ENCODE peak calls at places on chromosomes 11 and 22, in six cellular contexts. One of them, this sample, is unnamed.

GRCh38 chr11:61080526-61080925 is 21.8 kb upstream of the CD5 start:
- ATAC-seq in HepG2: no peak
- ATAC-seq in A549: no peak
- ATAC-seq in K562: no peak
- ATAC-seq in upper lobe of left lung: no peak
- ATAC-seq in GM12878: no peak
- ATAC-seq in this sample: no peak

GRCh38 chr22:36549033-36549432 is 20.1 kb upstream of the EIF3D start:
- ATAC-seq in HepG2: no peak
- ATAC-seq in A549: no peak
- ATAC-seq in K562: no peak
- ATAC-seq in upper lobe of left lung: no peak
- ATAC-seq in GM12878: peak; percentile 54
- ATAC-seq in this sample: no peak

GRCh38 chr22:49382451-49382735 is 445.3 kb downstream of the BRD1 start:
- ATAC-seq in HepG2: no peak
- ATAC-seq in A549: no peak
- ATAC-seq in K562: no peak
- ATAC-seq in upper lobe of left lung: no peak
- ATAC-seq in GM12878: no peak
- ATAC-seq in this sample: no peak

GRCh38 chr11:116563713-116564050 is 209.1 kb downstream of the BUD13 start:
- ATAC-seq in HepG2: no peak
- ATAC-seq in A549: peak; percentile 64
- ATAC-seq in K562: no peak
- ATAC-seq in upper lobe of left lung: no peak
- ATAC-seq in GM12878: no peak
- ATAC-seq in this sample: no peak

GRCh38 chr11:111736191-111736590 is 30.0 kb downstream of the PPP2R1B start:
- ATAC-seq in HepG2: no peak
- ATAC-seq in A549: no peak
- ATAC-seq in K562: no peak
- ATAC-seq in upper lobe of left lung: peak; percentile 1
- ATAC-seq in GM12878: no peak
- ATAC-seq in this sample: no peak

GRCh38 chr11:2724653-2725366 is 25.0 kb upstream of the KCNQ1OT1 start:
- ATAC-seq in HepG2: no peak
- ATAC-seq in A549: no peak
- ATAC-seq in K562: no peak
- ATAC-seq in upper lobe of left lung: peak; percentile 64
- ATAC-seq in GM12878: no peak
- ATAC-seq in this sample: peak; percentile 65

GRCh38 chr22:30695351-30695762 is 683 bp downstream of the OSBP2 start:
- ATAC-seq in HepG2: peak; percentile 24
- ATAC-seq in A549: no peak
- ATAC-seq in K562: no peak
- ATAC-seq in upper lobe of left lung: peak; percentile 30
- ATAC-seq in GM12878: no peak
- ATAC-seq in this sample: peak; percentile 12

GRCh38 chr11:115699326-115699725 is 195.1 kb upstream of the CADM1 start:
- ATAC-seq in HepG2: no peak
- ATAC-seq in A549: no peak
- ATAC-seq in K562: no peak
- ATAC-seq in upper lobe of left lung: no peak
- ATAC-seq in GM12878: no peak
- ATAC-seq in this sample: no peak

GRCh38 chr11:29879560-29879959 is 137.3 kb downstream of the KCNA4 start:
- ATAC-seq in HepG2: no peak
- ATAC-seq in A549: no peak
- ATAC-seq in K562: no peak
- ATAC-seq in upper lobe of left lung: no peak
- ATAC-seq in GM12878: no peak
- ATAC-seq in this sample: no peak

GRCh38 chr11:57650739-57651090 is 1.0 kb upstream of the YPEL4 start:
- ATAC-seq in HepG2: no peak
- ATAC-seq in A549: no peak
- ATAC-seq in K562: no peak
- ATAC-seq in upper lobe of left lung: no peak
- ATAC-seq in GM12878: no peak
- ATAC-seq in this sample: no peak

GRCh38 chr11:120985718-120986569 is 38.0 kb upstream of the TBCEL start:
- ATAC-seq in HepG2: peak; percentile 99
- ATAC-seq in A549: peak; percentile 96
- ATAC-seq in K562: peak; percentile 90
- ATAC-seq in upper lobe of left lung: peak; percentile 86
- ATAC-seq in GM12878: peak; percentile 96
- ATAC-seq in this sample: peak; percentile 93

GRCh38 chr22:28817919-28818859 is 17.8 kb upstream of the XBP1 start:
- ATAC-seq in HepG2: peak; percentile 33
- ATAC-seq in A549: no peak
- ATAC-seq in K562: peak; percentile 49
- ATAC-seq in upper lobe of left lung: peak; percentile 43
- ATAC-seq in GM12878: peak; percentile 50
- ATAC-seq in this sample: no peak

DNA sequence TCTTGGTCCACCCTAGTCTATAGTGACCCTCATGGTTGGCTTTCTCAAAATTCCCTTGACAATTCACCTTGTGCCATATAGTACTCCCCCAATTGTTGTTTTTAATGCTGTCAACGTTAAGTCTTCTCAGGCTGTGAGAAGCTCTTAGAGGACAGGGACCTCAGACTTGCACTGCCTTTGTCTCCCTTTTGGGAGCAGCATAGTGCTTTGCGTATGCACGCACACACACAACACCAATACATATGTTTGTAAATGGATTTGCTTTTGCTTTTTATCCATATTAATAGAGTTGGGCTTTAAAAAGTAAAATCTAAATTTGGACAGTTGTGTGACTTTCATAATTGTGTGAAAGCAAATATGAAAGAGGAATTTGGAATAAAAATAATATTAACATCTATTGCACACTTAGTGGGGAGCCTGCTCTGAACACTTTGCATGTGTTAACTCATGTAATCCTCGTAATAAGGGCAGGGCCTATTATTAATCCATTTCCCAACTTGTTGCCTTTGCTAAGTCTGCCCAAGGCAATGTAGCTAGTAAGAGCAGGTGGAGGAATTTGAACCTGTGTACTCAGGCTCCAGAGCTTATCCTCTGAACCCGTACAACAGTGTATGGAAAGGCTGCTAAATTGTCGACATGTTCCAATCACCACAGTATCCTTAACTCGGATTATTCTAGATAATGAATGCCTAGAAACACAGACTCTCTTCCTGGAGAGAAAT is 257.7 kb upstream of the NARS2 start:
- ATAC-seq in HepG2: peak; percentile 36
- ATAC-seq in A549: no peak
- ATAC-seq in K562: no peak
- ATAC-seq in upper lobe of left lung: no peak
- ATAC-seq in GM12878: no peak
- ATAC-seq in this sample: no peak
- TF ChIP-seq CTCF in HepG2: peak; percentile 21
- TF ChIP-seq CTCF in A549: peak; percentile 8
- TF ChIP-seq CTCF in K562: peak; percentile 24
- TF ChIP-seq CTCF in upper lobe of left lung: no peak
- TF ChIP-seq CTCF in GM12878: peak; percentile 3
- TF ChIP-seq CTCF in this sample: no peak

GRCh38 chr11:11998091-11998781 is 10.2 kb downstream of the DKK3 start:
- ATAC-seq in HepG2: no peak
- ATAC-seq in A549: peak; percentile 77
- ATAC-seq in K562: no peak
- ATAC-seq in upper lobe of left lung: peak; percentile 86
- ATAC-seq in GM12878: peak; percentile 61
- ATAC-seq in this sample: no peak
- TF ChIP-seq EP300 in HepG2: no peak
- TF ChIP-seq EP300 in A549: no peak
- TF ChIP-seq EP300 in K562: no peak
- TF ChIP-seq EP300 in upper lobe of left lung: no peak
- TF ChIP-seq EP300 in GM12878: no peak
- TF ChIP-seq EP300 in this sample: no peak

GRCh38 chr22:32446321-32446720 is 17.9 kb downstream of the BPIFC start:
- ATAC-seq in HepG2: no peak
- ATAC-seq in A549: no peak
- ATAC-seq in K562: no peak
- ATAC-seq in upper lobe of left lung: no peak
- ATAC-seq in GM12878: no peak
- ATAC-seq in this sample: no peak

GRCh38 chr22:32448980-32449379 is 15.3 kb downstream of the BPIFC start:
- ATAC-seq in HepG2: no peak
- ATAC-seq in A549: no peak
- ATAC-seq in K562: no peak
- ATAC-seq in upper lobe of left lung: peak; percentile 46
- ATAC-seq in GM12878: no peak
- ATAC-seq in this sample: no peak

GRCh38 chr22:32444068-32444467 is 20.2 kb downstream of the BPIFC start:
- ATAC-seq in HepG2: peak; percentile 82
- ATAC-seq in A549: peak; percentile 94
- ATAC-seq in K562: peak; percentile 86
- ATAC-seq in upper lobe of left lung: no peak
- ATAC-seq in GM12878: peak; percentile 84
- ATAC-seq in this sample: no peak
- TF ChIP-seq CTCF in HepG2: peak; percentile 77
- TF ChIP-seq CTCF in A549: peak; percentile 29
- TF ChIP-seq CTCF in K562: peak; percentile 49
- TF ChIP-seq CTCF in upper lobe of left lung: no peak
- TF ChIP-seq CTCF in GM12878: peak; percentile 65
- TF ChIP-seq CTCF in this sample: no peak

DNA sequence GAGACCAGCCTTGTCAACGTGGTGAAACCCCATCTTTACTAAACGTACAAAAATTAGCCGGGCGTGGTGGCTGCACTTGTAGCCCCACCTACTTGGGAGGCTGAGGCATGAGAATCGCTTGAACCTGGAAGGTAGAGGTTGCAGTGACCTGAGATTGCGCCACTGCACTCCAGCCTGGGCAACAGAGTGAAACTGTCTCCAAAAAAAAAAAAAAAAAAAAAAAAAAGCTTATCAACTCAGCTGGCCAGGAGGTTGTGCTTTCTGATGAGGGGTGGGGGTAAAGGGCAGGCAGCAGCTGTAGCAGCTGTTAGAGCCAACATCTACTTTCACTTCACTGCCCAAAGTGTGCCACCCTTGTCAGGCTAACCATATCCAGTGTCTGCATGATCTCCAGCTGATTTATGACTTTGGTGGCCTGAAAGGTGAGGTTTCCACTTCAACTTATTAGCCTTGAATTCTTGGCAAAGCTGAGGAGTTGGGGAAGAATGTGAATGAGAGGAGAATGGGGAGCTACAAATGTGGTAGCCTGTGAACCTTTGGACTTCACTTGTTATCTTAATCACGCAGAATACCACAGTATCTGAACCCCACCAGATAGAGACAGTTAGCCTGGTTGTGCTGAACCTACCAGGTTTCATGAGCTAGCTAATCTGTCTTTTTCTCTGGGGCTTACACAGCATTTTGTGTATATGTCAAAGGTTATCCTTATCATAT is 19.6 kb downstream of the RNF121 start:
- ATAC-seq in HepG2: peak; percentile 81
- ATAC-seq in A549: no peak
- ATAC-seq in K562: peak; percentile 76
- ATAC-seq in upper lobe of left lung: no peak
- ATAC-seq in GM12878: peak; percentile 28
- ATAC-seq in this sample: no peak
- TF ChIP-seq EP300 in HepG2: no peak
- TF ChIP-seq EP300 in A549: no peak
- TF ChIP-seq EP300 in K562: peak; percentile 64
- TF ChIP-seq EP300 in upper lobe of left lung: no peak
- TF ChIP-seq EP300 in GM12878: no peak
- TF ChIP-seq EP300 in this sample: no peak